ENCODE peak calls at places on chromosomes 12 and 14, in ten cellular contexts. U is heart right ventricle; Z is effector memory CD8-positive, alpha-beta T cell; M is SK-N-SH; G is left colon; N is AG10803; B is Caki2; H is HFF-Myc; P is endothelial cell; Q is T follicular helper cell. L is an unnamed sample.

GRCh38 chr12:60981473-60981872 is 1278.7 kb upstream of the USP15 start:
- DNase-seq in G (no peak), N (no peak), P (no peak), H (no peak), B (no peak), M (no peak), Q (no peak), Z (no peak), U (no peak), L (no peak)

GRCh38 chr14:31197671-31198070 is 9.9 kb downstream of the HECTD1 start:
- DNase-seq in G (no peak), Q (no peak), B (no peak), M (no peak), Z (no peak), N (no peak), P (no peak), H (no peak), U (no peak), L (no peak)

GRCh38 chr14:69001375-69001774 is 22.3 kb upstream of the ACTN1 start:
- DNase-seq in B (no peak), H (no peak), Z (no peak), M (no peak), N (no peak), P (no peak), U (no peak), Q (no peak), G (no peak), L (no peak)

GRCh38 chr12:42918387-42918786 is 328.8 kb upstream of the PRICKLE1 start:
- DNase-seq in Z (no peak), B (no peak), U (no peak), H (no peak), M (peak; percentile 8), G (no peak), P (no peak), Q (no peak), N (no peak), L (no peak)

GRCh38 chr14:89707086-89707485 is 247.4 kb downstream of the EFCAB11 start:
- DNase-seq in G (no peak), P (no peak), U (no peak), Q (no peak), Z (no peak), H (no peak), B (no peak), N (no peak), M (no peak), L (no peak)

GRCh38 chr12:55724940-55725309 is 3.9 kb downstream of the CD63 start:
- DNase-seq in B (no peak), G (no peak), U (no peak), Q (no peak), M (no peak), N (no peak), Z (no peak), H (no peak), P (no peak), L (no peak)

GRCh38 chr12:27095346-27095745 is 13.0 kb upstream of the C12orf71 start:
- DNase-seq in B (no peak), P (no peak), M (no peak), Z (no peak), Q (no peak), N (no peak), H (no peak), G (no peak), U (no peak), L (no peak)

GRCh38 chr14:64337901-64338615 is 43.9 kb upstream of the ESR2 start:
- DNase-seq in N (peak; percentile 40), U (no peak), P (peak; percentile 74), Z (no peak), H (peak; percentile 25), M (peak; percentile 66), G (peak; percentile 55), B (peak; percentile 64), Q (no peak), L (no peak)

GRCh38 chr12:78120866-78121590 is 290.3 kb downstream of the NAV3 start:
- DNase-seq in P (no peak), Q (no peak), U (no peak), B (no peak), M (peak; percentile 35), N (peak; percentile 49), Z (no peak), H (no peak), G (no peak), L (no peak)

GRCh38 chr14:70971588-70971987 is 64.3 kb downstream of the PCNX1 start:
- DNase-seq in Q (no peak), M (no peak), Z (no peak), U (no peak), P (no peak), B (no peak), H (no peak), G (no peak), N (no peak), L (no peak)

GRCh38 chr14:85414142-85414541 is 115.8 kb upstream of the FLRT2 start:
- DNase-seq in U (no peak), B (no peak), Q (no peak), P (no peak), H (no peak), Z (no peak), M (no peak), N (peak; percentile 12), G (no peak), L (no peak)

GRCh38 chr12:10025236-10025635 is 5.2 kb upstream of the CLEC9A start:
- DNase-seq in H (no peak), Q (no peak), U (no peak), M (no peak), Z (no peak), P (no peak), N (no peak), G (no peak), B (no peak), L (no peak)

GRCh38 chr12:68158427-68158826 is 1.1 kb downstream of the IFNG start:
- DNase-seq in H (peak; percentile 16), G (no peak), Q (no peak), P (peak; percentile 6), B (no peak), U (no peak), M (no peak), N (peak; percentile 17), Z (peak; percentile 29), L (no peak)

GRCh38 chr14:70064111-70064885 is 124.5 kb downstream of the SLC8A3 start:
- DNase-seq in H (no peak), N (no peak), P (no peak), U (no peak), G (no peak), B (no peak), Z (no peak), M (peak; percentile 84), Q (no peak), L (no peak)

GRCh38 chr14:89123851-89124250 is 293.2 kb downstream of the FOXN3 start:
- DNase-seq in G (no peak), B (no peak), H (no peak), U (no peak), P (no peak), Q (no peak), M (no peak), Z (no peak), N (no peak), L (no peak)

GRCh38 chr12:49647280-49647679 is 23.9 kb downstream of the PRPF40B start:
- DNase-seq in N (no peak), B (no peak), U (peak; percentile 54), Q (no peak), Z (no peak), P (no peak), H (no peak), M (no peak), G (no peak), L (no peak)

GRCh38 chr12:79307340-79307739 is 383.4 kb downstream of the PAWR start:
- DNase-seq in Q (no peak), M (no peak), H (no peak), G (no peak), P (no peak), Z (no peak), B (no peak), U (no peak), N (no peak), L (no peak)

GRCh38 chr12:90290980-90291975 is 582.6 kb upstream of the ATP2B1 start:
- DNase-seq in U (no peak), B (no peak), Z (no peak), N (peak; percentile 11), Q (no peak), M (no peak), H (no peak), P (no peak), G (no peak), L (no peak)

GRCh38 chr14:99707921-99708320 is 23.8 kb downstream of the CYP46A1 start:
- DNase-seq in G (no peak), N (no peak), M (no peak), Q (no peak), Z (no peak), B (no peak), H (no peak), P (no peak), U (no peak), L (no peak)

GRCh38 chr12:10623131-10623530 is 9.7 kb upstream of the MAGOHB start:
- DNase-seq in U (no peak), G (no peak), Q (no peak), Z (no peak), N (no peak), M (no peak), P (no peak), H (no peak), B (no peak), L (no peak)

GRCh38 chr12:93442411-93443340 is 929 bp upstream of the UBE2N start:
- DNase-seq in B (peak; percentile 4), Z (no peak), Q (no peak), G (no peak), N (no peak), M (no peak), U (no peak), H (no peak), P (no peak), L (no peak)

GRCh38 chr14:97005908-97006307 is 208.7 kb downstream of the VRK1 start:
- DNase-seq in P (no peak), B (no peak), H (no peak), Q (no peak), U (no peak), N (no peak), M (no peak), G (no peak), Z (no peak), L (no peak)

GRCh38 chr14:74400328-74400727 is 25.7 kb downstream of the SYNDIG1L start:
- DNase-seq in G (no peak), N (no peak), U (no peak), Q (no peak), B (no peak), Z (no peak), H (no peak), P (peak; percentile 31), M (no peak), L (no peak)

GRCh38 chr12:109735825-109736551 is 22.4 kb downstream of the FAM222A start:
- DNase-seq in M (peak; percentile 23), B (no peak), P (no peak), Q (no peak), Z (no peak), H (no peak), U (peak; percentile 61), G (peak; percentile 2), N (no peak), L (no peak)

GRCh38 chr12:103075848-103076247 is 118.4 kb downstream of the ASCL1 start:
- DNase-seq in P (no peak), U (no peak), M (no peak), Z (no peak), N (no peak), B (no peak), G (no peak), Q (no peak), H (no peak), L (no peak)

GRCh38 chr14:89720741-89721315 is 233.7 kb downstream of the EFCAB11 start:
- DNase-seq in G (peak; percentile 40), B (no peak), N (no peak), P (no peak), H (no peak), Q (peak; percentile 54), Z (peak; percentile 75), M (peak; percentile 18), U (peak; percentile 22), L (peak; percentile 71)

GRCh38 chr12:1929241-1929984 is 11.0 kb upstream of the CACNA2D4 start:
- DNase-seq in P (no peak), M (peak; percentile 10), G (no peak), N (no peak), U (no peak), H (no peak), B (no peak), Z (no peak), Q (no peak), L (no peak)

GRCh38 chr12:62603811-62604098 is 137.1 kb downstream of the MON2 start:
- DNase-seq in P (no peak), Z (no peak), N (no peak), H (no peak), U (no peak), M (no peak), B (no peak), G (no peak), Q (no peak), L (no peak)

L was measured in T-helper 22 cell.